ENCODE peak calls at places on chromosome 1, in ten cellular contexts. X, H, Z, W, F, B, J, Q, C and K are unnamed samples.
A peak's percentile ranks its signal among the peaks of the same experiment; 100 is the strongest.

GRCh38 chr1:150543500-150544143 is 5.6 kb upstream of the ADAMTSL4 start:
- DNase-seq in X (no peak), H (peak; percentile 32), Z (peak; percentile 86), W (no peak), F (no peak), B (no peak), J (no peak), Q (no peak), C (no peak), K (no peak)

GRCh38 chr1:160826546-160826945 is 30.6 kb downstream of the LY9 start:
- DNase-seq in X (no peak), H (no peak), Z (peak; percentile 48), W (no peak), F (no peak), B (no peak), J (no peak), Q (no peak), C (no peak), K (no peak)

GRCh38 chr1:68448365-68448764 is 1.4 kb downstream of the RPE65 start:
- DNase-seq in X (no peak), H (no peak), Z (peak; percentile 9), W (no peak), F (no peak), B (no peak), J (no peak), Q (no peak), C (no peak), K (no peak)

GRCh38 chr1:68361511-68361910 is 88.2 kb downstream of the RPE65 start:
- DNase-seq in X (no peak), H (no peak), Z (no peak), W (no peak), F (no peak), B (no peak), J (no peak), Q (no peak), C (no peak), K (no peak)

GRCh38 chr1:33346921-33347649 is 26.2 kb upstream of the A3GALT2 start:
- DNase-seq in X (peak; percentile 58), H (peak; percentile 83), Z (peak; percentile 96), W (peak; percentile 95), F (no peak), B (no peak), J (no peak), Q (peak; percentile 88), C (no peak), K (no peak)

GRCh38 chr1:185565314-185565713 is 168.9 kb upstream of the HMCN1 start:
- DNase-seq in X (no peak), H (no peak), Z (no peak), W (no peak), F (no peak), B (no peak), J (no peak), Q (no peak), C (no peak), K (no peak)

GRCh38 chr1:173477286-173478098 is at the start of gene PRDX6:
- DNase-seq in X (peak; percentile 66), H (peak; percentile 60), Z (peak; percentile 53), W (peak; percentile 80), F (peak; percentile 77), B (peak; percentile 83), J (peak; percentile 96), Q (peak; percentile 78), C (peak; percentile 76), K (peak; percentile 77)

GRCh38 chr1:200245492-200245891 is 164.3 kb downstream of the ZNF281 start:
- DNase-seq in X (no peak), H (peak; percentile 49), Z (no peak), W (no peak), F (no peak), B (no peak), J (no peak), Q (no peak), C (no peak), K (no peak)

GRCh38 chr1:166673722-166674121 is 165.6 kb upstream of the POGK start:
- DNase-seq in X (no peak), H (no peak), Z (no peak), W (no peak), F (no peak), B (no peak), J (no peak), Q (no peak), C (no peak), K (no peak)

GRCh38 chr1:37476460-37477197 is 2.2 kb downstream of the ZC3H12A start:
- DNase-seq in X (peak; percentile 76), H (peak; percentile 86), Z (peak; percentile 99), W (peak; percentile 86), F (peak; percentile 78), B (no peak), J (peak; percentile 90), Q (peak; percentile 92), C (no peak), K (peak; percentile 13)

GRCh38 chr1:37477198-37477931 is 3.0 kb downstream of the ZC3H12A start:
- DNase-seq in X (no peak), H (peak; percentile 87), Z (peak; percentile 85), W (peak; percentile 78), F (peak; percentile 70), B (peak; percentile 69), J (peak; percentile 74), Q (peak; percentile 63), C (peak; percentile 90), K (peak; percentile 73)

GRCh38 chr1:37475380-37476086 is 1.2 kb downstream of the ZC3H12A start:
- DNase-seq in X (no peak), H (no peak), Z (peak; percentile 85), W (no peak), F (peak; percentile 53), B (no peak), J (peak; percentile 79), Q (peak; percentile 67), C (no peak), K (no peak)

GRCh38 chr1:37474697-37475379 is 458 bp downstream of the ZC3H12A start:
- DNase-seq in X (no peak), H (peak; percentile 42), Z (peak; percentile 95), W (no peak), F (peak; percentile 66), B (no peak), J (peak; percentile 84), Q (peak; percentile 65), C (no peak), K (no peak)

GRCh38 chr1:37476087-37476452 is 1.7 kb downstream of the ZC3H12A start:
- DNase-seq in X (no peak), H (no peak), Z (no peak), W (no peak), F (no peak), B (no peak), J (no peak), Q (no peak), C (no peak), K (peak; percentile 9)
- H3K36me3 ChIP-seq in X (peaks cover 9% of the 10 kb centered on the region), H (peaks cover 6% of the 10 kb centered on the region), Z (peaks cover 36% of the 10 kb centered on the region), W (peaks cover 9% of the 10 kb centered on the region), F (peaks cover 3% of the 10 kb centered on the region), B (peaks cover 8% of the 10 kb centered on the region), J (peaks cover 17% of the 10 kb centered on the region), Q (peaks cover 26% of the 10 kb centered on the region), C (peaks cover 37% of the 10 kb centered on the region), K (peaks cover 38% of the 10 kb centered on the region)

DNA sequence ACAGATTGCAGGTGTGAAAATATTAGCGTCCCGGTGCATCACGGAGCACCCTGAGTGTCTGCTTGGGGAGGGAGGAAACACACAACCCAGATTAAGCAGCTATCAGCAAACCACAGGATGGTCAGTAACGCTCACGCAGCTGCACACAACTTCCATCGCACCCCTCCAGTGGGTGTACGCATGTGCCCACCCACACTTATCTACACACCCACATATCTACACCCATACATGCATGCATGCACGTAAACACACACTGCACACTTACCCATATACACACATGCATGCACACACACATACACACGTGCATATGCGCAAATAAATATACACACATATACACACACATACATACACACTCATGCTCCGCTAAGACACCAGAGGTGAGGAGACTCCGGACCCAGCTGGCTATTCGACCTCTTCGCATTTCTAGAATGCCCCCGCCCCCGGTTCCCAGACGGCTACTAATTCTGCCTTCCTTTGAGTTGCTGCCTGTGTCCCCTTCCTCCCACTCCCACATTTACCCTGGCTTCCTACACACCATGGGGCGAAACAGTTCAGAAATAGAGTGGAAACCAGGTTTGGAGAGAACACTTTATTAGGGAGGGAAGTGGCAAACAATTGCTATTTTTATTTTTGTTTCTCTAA is 26.2 kb downstream of the ITPKB start:
- DNase-seq in X (no peak), H (no peak), Z (no peak), W (no peak), F (no peak), B (no peak), J (no peak), Q (no peak), C (no peak), K (no peak)
- H3K4me1 ChIP-seq in X (peaks cover 34% of the 10 kb centered on the region), H (peaks cover 9% of the 10 kb centered on the region), Z (peaks cover 12% of the 10 kb centered on the region), W (peaks cover 20% of the 10 kb centered on the region), F (no peaks in the 10 kb centered on the region), B (peaks cover 98% of the 10 kb centered on the region), J (peaks cover 58% of the 10 kb centered on the region), Q (no peaks in the 10 kb centered on the region), C (peaks cover 94% of the 10 kb centered on the region), K (peaks cover 88% of the 10 kb centered on the region)

GRCh38 chr1:54371936-54372385 is 34.2 kb downstream of the SSBP3 start:
- DNase-seq in X (no peak), H (no peak), Z (no peak), W (no peak), F (no peak), B (no peak), J (no peak), Q (no peak), C (no peak), K (no peak)

GRCh38 chr1:54374766-54375165 is 31.4 kb downstream of the SSBP3 start:
- DNase-seq in X (no peak), H (no peak), Z (no peak), W (no peak), F (no peak), B (no peak), J (no peak), Q (no peak), C (no peak), K (no peak)

GRCh38 chr1:54371038-54371935 is 34.9 kb downstream of the SSBP3 start:
- DNase-seq in X (no peak), H (peak; percentile 66), Z (no peak), W (no peak), F (peak; percentile 63), B (no peak), J (no peak), Q (peak; percentile 86), C (no peak), K (no peak)

GRCh38 chr1:54375331-54376084 is 30.7 kb downstream of the SSBP3 start:
- DNase-seq in X (no peak), H (no peak), Z (no peak), W (no peak), F (no peak), B (no peak), J (no peak), Q (no peak), C (no peak), K (no peak)

DNA sequence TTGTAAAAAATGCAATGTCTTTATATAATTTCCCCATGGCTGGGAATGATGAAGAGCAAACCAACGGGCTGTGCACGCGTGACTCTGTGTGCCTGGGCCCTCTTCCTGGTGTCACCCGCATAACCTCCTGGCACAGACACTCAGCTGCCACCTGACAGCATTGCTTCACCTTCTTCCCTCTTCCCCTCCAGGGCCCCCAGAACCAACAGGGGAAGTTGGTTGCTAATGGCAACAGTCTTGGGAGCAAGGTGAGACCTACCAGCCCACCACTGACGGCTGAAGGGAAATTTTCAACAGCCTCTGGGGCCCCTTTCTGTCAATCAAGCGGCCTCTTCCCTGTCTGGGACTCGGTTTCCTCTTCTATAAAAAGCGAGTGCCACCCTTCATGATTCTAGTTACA is 33.2 kb downstream of the SSBP3 start:
- DNase-seq in X (no peak), H (no peak), Z (no peak), W (no peak), F (no peak), B (no peak), J (no peak), Q (no peak), C (no peak), K (no peak)
- H3K4me3 ChIP-seq in X (no peak overlapping the region), H (no peak overlapping the region), Z (no peak overlapping the region), W (no peak overlapping the region), F (no peak overlapping the region), B (no peak overlapping the region), J (no peak overlapping the region), Q (no peak overlapping the region), C (no peak overlapping the region), K (no peak overlapping the region)

GRCh38 chr1:3263790-3264189 is 190.7 kb upstream of the ARHGEF16 start:
- DNase-seq in X (no peak), H (no peak), Z (no peak), W (no peak), F (peak; percentile 2), B (no peak), J (no peak), Q (no peak), C (no peak), K (no peak)
- H3K36me3 ChIP-seq in X (no peaks in the 10 kb centered on the region), H (no peaks in the 10 kb centered on the region), Z (no peaks in the 10 kb centered on the region), W (no peaks in the 10 kb centered on the region), F (no peaks in the 10 kb centered on the region), B (no peaks in the 10 kb centered on the region), J (no peaks in the 10 kb centered on the region), Q (no peaks in the 10 kb centered on the region), C (no peaks in the 10 kb centered on the region), K (no peaks in the 10 kb centered on the region)